ENCODE peak calls at places on chromosome 1, in six cellular contexts. H is activated CD4-positive, alpha-beta T cell treated with anti-CD3 and anti-CD28 coated beads, Interleukin-2, amount 50 U/mL, for 1 hour; K is T follicular helper cell; X is HTR-8/SVneo; C is amniotic stem cell; Z is myocyte. B is an unnamed sample.

GRCh38 chr1:36323636-36324321 is at the start of gene EVA1B:
- DNase-seq in H (peak; percentile 20), K (peak; percentile 18), X (peak; percentile 77), C (peak; percentile 14), Z (peak; percentile 62), B (peak; percentile 35)

GRCh38 chr1:168509875-168510594 is 33.8 kb downstream of the XCL2 start:
- DNase-seq in H (no peak), K (no peak), X (no peak), C (no peak), Z (peak; percentile 77), B (no peak)

GRCh38 chr1:185969028-185969427 is 234.8 kb downstream of the HMCN1 start:
- DNase-seq in H (no peak), K (no peak), X (no peak), C (no peak), Z (no peak), B (no peak)

GRCh38 chr1:64865105-64865757 is 101.1 kb downstream of the JAK1 start:
- DNase-seq in H (no peak), K (no peak), X (no peak), C (no peak), Z (no peak), B (no peak)

GRCh38 chr1:13830616-13831280 is 130.8 kb downstream of the PRDM2 start:
- DNase-seq in H (no peak), K (no peak), X (no peak), C (no peak), Z (no peak), B (no peak)

GRCh38 chr1:50661626-50662025 is 238.4 kb upstream of the DMRTA2 start:
- DNase-seq in H (no peak), K (no peak), X (no peak), C (no peak), Z (no peak), B (no peak)

GRCh38 chr1:217721692-217722091 is 90.5 kb downstream of the SPATA17 start:
- DNase-seq in H (no peak), K (no peak), X (no peak), C (no peak), Z (no peak), B (no peak)

GRCh38 chr1:59393211-59394180 is 96.6 kb downstream of the FGGY start:
- DNase-seq in H (no peak), K (no peak), X (no peak), C (peak; percentile 30), Z (peak; percentile 96), B (peak; percentile 76)

GRCh38 chr1:206470692-206471414 is 577 bp downstream of the IKBKE start:
- DNase-seq in H (peak; percentile 32), K (no peak), X (peak; percentile 65), C (no peak), Z (peak; percentile 39), B (no peak)

GRCh38 chr1:172764378-172764777 is 105.5 kb downstream of the FASLG start:
- DNase-seq in H (peak; percentile 10), K (peak; percentile 4), X (no peak), C (no peak), Z (no peak), B (no peak)

GRCh38 chr1:68230901-68231626 is 1.3 kb downstream of the WLS start:
- DNase-seq in H (no peak), K (no peak), X (no peak), C (no peak), Z (peak; percentile 5), B (no peak)